ENCODE peak calls at places on chromosomes 2 and 18, in nine cellular contexts. V is Caco-2, C is heart left ventricle, M is HCT116, O is ascending aorta, F is H1, Y is fibroblast of mammary gland, X is lower lobe of right lung, I is mucosa of descending colon. N is an unnamed sample.

GRCh38 chr2:185316383-185316782 is 422.2 kb upstream of the FSIP2 start:
- DNase-seq in V (no peak), C (no peak), M (no peak), O (no peak), F (no peak), Y (no peak), X (no peak), I (no peak), N (no peak)

GRCh38 chr18:76979906-76980305 is 152.7 kb downstream of the MBP start:
- DNase-seq in V (no peak), C (no peak), M (no peak), O (peak), F (no peak), Y (no peak), X (no peak), I (no peak), N (no peak)

GRCh38 chr2:66387374-66387773 is 47.6 kb upstream of the MEIS1 start:
- DNase-seq in V (no peak), C (no peak), M (no peak), O (no peak), F (no peak), Y (no peak), X (no peak), I (no peak), N (no peak)

GRCh38 chr2:172552547-172553291 is 3.2 kb upstream of the PDK1 start:
- DNase-seq in V (no peak), C (no peak), M (no peak), O (no peak), F (no peak), Y (peak), X (no peak), I (no peak), N (peak)

GRCh38 chr2:60764736-60765534 is 8.9 kb downstream of the PAPOLG start:
- DNase-seq in V (no peak), C (no peak), M (no peak), O (no peak), F (no peak), Y (peak), X (no peak), I (no peak), N (peak)

GRCh38 chr2:138324068-138324771 is 177.3 kb upstream of the SPOPL start:
- DNase-seq in V (no peak), C (no peak), M (no peak), O (no peak), F (no peak), Y (no peak), X (no peak), I (no peak), N (no peak)

GRCh38 chr18:35508746-35509338 is 11.1 kb upstream of the INO80C start:
- DNase-seq in V (no peak), C (no peak), M (no peak), O (no peak), F (peak), Y (no peak), X (no peak), I (no peak), N (no peak)

GRCh38 chr2:121085801-121086200 is 199.2 kb downstream of the TFCP2L1 start:
- DNase-seq in V (no peak), C (no peak), M (no peak), O (no peak), F (no peak), Y (no peak), X (no peak), I (no peak), N (no peak)

GRCh38 chr2:217688494-217688893 is 314.3 kb downstream of the TNS1 start:
- DNase-seq in V (no peak), C (no peak), M (no peak), O (no peak), F (no peak), Y (no peak), X (no peak), I (no peak), N (no peak)

GRCh38 chr2:101442042-101442666 is 32.8 kb downstream of the RFX8 start:
- DNase-seq in V (no peak), C (no peak), M (no peak), O (no peak), F (no peak), Y (peak), X (no peak), I (no peak), N (no peak)

GRCh38 chr2:152611458-152612231 is 105.6 kb downstream of the PRPF40A start:
- DNase-seq in V (no peak), C (no peak), M (no peak), O (peak), F (no peak), Y (peak), X (no peak), I (peak), N (no peak)

GRCh38 chr2:27959496-27959895 is 69.0 kb downstream of the BABAM2 start:
- DNase-seq in V (no peak), C (no peak), M (no peak), O (no peak), F (no peak), Y (peak), X (no peak), I (peak), N (peak)

GRCh38 chr18:58221060-58221725 is 177.2 kb downstream of the NEDD4L start:
- DNase-seq in V (peak), C (no peak), M (peak), O (no peak), F (peak), Y (peak), X (peak), I (peak), N (peak)

GRCh38 chr2:152369176-152369860 is 34.3 kb downstream of the FMNL2 start:
- DNase-seq in V (no peak), C (no peak), M (no peak), O (no peak), F (no peak), Y (peak), X (no peak), I (no peak), N (no peak)

GRCh38 chr18:77105021-77105420 is 27.6 kb downstream of the MBP start:
- DNase-seq in V (no peak), C (no peak), M (no peak), O (no peak), F (no peak), Y (peak), X (no peak), I (no peak), N (no peak)

GRCh38 chr2:9753276-9753600 is 90.0 kb upstream of the TAF1B start:
- DNase-seq in V (no peak), C (no peak), M (peak), O (peak), F (no peak), Y (peak), X (no peak), I (peak), N (peak)

GRCh38 chr2:43361286-43361685 is 134.9 kb upstream of the ZFP36L2 start:
- DNase-seq in V (no peak), C (no peak), M (no peak), O (no peak), F (no peak), Y (peak), X (no peak), I (no peak), N (peak)

GRCh38 chr18:70490008-70490933 is 201.4 kb downstream of the SOCS6 start:
- DNase-seq in V (no peak), C (no peak), M (peak), O (no peak), F (no peak), Y (peak), X (no peak), I (peak), N (peak)

GRCh38 chr18:52874774-52875173 is 534.8 kb downstream of the DCC start:
- DNase-seq in V (no peak), C (no peak), M (no peak), O (no peak), F (no peak), Y (no peak), X (no peak), I (no peak), N (no peak)

GRCh38 chr2:36408198-36408703 is 52.7 kb downstream of the CRIM1 start:
- DNase-seq in V (no peak), C (peak), M (no peak), O (no peak), F (peak), Y (no peak), X (no peak), I (no peak), N (peak)

GRCh38 chr18:3012306-3012919 is 531 bp downstream of the LPIN2 start:
- DNase-seq in V (no peak), C (peak), M (no peak), O (peak), F (peak), Y (peak), X (no peak), I (peak), N (no peak)

DNA sequence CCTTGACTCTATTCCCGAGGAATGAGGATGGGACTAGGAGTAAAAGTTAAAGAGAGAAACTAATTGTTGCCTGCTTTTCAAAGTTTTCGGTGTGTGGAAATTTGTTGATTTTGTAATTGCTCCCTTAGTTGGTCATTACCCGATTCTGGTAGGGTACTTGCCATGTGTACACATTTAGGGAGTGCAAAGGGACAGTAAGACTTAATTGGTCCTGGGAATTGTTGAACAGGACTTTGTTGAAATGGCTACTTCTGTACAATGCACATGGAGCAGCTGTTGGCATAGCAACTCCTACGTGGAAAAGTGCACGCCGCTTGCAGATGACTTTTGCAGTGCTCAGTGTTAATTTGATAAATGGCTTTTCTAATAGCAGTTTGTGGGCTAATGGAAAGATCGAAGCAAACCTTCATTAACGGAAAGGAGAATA is 22.9 kb downstream of the EPAS1 start:
- DNase-seq in V (no peak), C (no peak), M (no peak), O (no peak), F (no peak), Y (no peak), X (no peak), I (no peak), N (no peak)
- H3K4me3 ChIP-seq in V (no peak), C (no peak), M (no peak), O (peak), F (no peak), Y (no peak), X (peak), I (no peak), N (no peak)

DNA sequence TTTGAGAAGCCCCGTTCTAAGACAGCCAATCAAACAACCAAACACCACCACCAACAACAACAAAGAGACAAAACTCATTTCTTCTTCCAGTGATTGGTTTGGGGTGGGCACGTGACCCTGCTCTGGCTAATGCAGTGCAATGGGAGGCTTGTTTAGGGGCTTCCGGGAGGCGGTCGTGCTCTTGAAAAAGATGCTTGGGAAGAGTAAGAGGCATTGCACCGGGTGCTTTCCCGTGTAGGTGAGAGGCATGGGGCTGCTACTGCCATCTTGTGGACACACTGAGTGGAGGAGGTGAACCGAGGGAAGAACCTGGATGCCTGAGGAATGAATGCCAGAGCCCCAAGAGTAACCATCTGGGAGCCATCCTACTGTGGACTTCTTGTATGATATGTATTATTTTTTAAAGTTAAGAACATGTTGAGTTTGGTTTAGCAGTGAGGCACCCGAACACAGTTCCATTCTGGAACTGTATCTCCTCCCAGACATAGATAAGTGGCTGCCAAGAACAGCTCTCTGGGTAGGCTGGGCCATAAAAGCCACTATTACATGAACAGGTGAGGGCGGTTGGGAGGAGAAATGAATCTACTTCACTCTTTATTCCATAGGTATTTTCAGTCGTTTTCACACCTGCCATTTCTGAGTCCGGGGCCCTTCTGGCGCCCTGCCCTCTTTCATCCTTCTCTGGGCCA is 19.1 kb upstream of the ARHGAP25 start:
- DNase-seq in V (peak), C (no peak), M (peak), O (no peak), F (peak), Y (peak), X (peak), I (peak), N (peak)
- TF ChIP-seq CTCF in V (peak), C (peak), M (peak), O (peak), F (peak), Y (peak), X (peak), I (peak), N (peak)

GRCh38 chr2:201887851-201888451 is 81.6 kb downstream of the CDK15 start:
- DNase-seq in V (no peak), C (no peak), M (no peak), O (no peak), F (no peak), Y (no peak), X (no peak), I (no peak), N (no peak)
- H3K4me3 ChIP-seq in V (no peak), C (no peak), M (no peak), O (peak), F (peak), Y (no peak), X (peak), I (no peak), N (peak)

GRCh38 chr2:57759131-57759530 is 287.5 kb upstream of the VRK2 start:
- DNase-seq in V (no peak), C (no peak), M (no peak), O (no peak), F (no peak), Y (no peak), X (no peak), I (no peak), N (peak)

GRCh38 chr2:57758686-57759085 is 287.9 kb upstream of the VRK2 start:
- DNase-seq in V (no peak), C (no peak), M (no peak), O (no peak), F (no peak), Y (no peak), X (no peak), I (no peak), N (peak)

GRCh38 chr2:57760448-57760847 is 286.2 kb upstream of the VRK2 start:
- DNase-seq in V (no peak), C (no peak), M (no peak), O (no peak), F (no peak), Y (no peak), X (no peak), I (no peak), N (no peak)

DNA sequence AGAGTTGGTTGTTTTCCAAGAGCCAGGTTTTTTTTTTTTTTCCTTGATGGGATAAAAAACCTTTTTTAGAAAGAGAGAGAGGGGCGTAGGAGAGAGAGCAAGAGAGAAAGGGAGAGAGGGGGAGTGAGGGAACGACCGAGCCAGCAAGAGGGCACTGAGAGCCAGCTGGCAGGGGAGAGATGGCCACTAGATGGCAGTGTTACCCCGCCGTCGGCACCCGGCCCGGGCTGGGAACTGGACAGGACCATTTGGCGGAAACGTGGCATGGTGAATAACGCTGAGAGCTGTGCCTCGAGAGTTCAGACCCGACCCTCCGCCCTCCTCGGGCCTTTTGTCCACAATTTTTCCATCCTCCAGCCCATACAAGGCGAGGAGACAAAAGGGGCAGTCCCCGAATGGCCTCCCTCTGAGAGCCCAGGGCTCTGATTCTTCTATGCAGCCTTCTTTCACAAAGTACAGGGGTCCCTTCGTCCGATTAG is 286.7 kb upstream of the VRK2 start:
- DNase-seq in V (peak), C (peak), M (peak), O (peak), F (peak), Y (peak), X (peak), I (peak), N (peak)
- TF ChIP-seq CTCF in V (peak), C (peak), M (peak), O (peak), F (peak), Y (peak), X (peak), I (peak), N (peak)

DNA sequence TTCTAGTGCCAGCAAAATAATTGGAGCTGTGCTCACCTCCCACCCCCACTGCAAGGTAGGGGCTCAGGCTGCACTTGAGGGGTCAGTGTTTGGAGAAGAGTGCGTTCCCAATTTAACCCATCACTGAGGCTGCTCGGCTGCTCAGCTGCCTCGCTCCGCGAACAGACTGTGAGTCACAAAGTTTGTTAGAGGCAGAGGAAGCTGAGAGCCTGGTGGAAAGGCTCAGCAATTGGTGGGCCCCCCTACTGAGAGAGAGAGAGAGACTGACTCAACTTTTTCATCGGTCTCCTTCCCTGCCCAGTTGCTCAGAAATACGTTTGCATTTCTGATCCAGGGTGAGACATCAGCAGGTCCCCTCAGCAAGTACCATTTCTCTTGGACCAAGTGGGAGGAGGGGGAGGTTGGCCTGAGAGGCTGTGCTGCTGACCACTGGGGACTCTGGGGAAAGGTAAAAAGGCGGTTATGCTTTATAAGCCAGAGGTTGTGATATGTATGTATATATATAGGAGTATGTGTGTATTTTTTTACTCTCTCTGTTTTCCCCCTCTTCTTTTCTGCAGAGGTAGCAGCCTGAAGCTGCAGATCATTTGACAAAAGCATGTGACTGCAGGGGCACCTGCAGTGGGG is 1.5 kb downstream of the EFR3B start:
- DNase-seq in V (no peak), C (no peak), M (no peak), O (no peak), F (peak), Y (peak), X (no peak), I (no peak), N (peak)
- H3K4me3 ChIP-seq in V (peak), C (peak), M (no peak), O (peak), F (peak), Y (peak), X (peak), I (no peak), N (peak)

DNA sequence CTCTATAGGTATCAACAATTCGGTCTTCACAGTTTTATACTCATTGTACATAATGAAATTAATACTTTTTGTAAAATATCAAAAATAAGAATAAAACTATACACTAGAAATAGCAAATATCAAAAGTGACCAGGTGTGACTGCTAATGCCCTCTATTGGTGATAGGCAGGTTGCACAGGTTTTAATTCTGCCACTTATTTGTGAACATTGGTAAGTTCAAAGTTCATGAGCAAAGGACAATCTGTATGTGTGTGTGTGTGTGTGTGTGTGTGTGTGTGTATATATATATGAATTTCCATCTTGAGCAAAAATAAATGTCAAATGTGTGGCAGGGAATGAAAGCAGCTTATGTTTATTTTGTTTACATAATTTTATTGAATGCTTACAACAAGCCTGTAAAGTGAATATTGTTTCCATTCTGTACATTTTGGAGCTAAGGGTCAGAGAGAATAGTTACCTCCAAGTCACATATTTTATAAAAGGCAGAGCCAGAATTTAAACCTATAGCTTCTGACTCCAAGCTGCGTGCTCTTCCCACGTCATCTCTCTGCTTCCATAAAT is 537.4 kb downstream of the CPS1 start:
- DNase-seq in V (no peak), C (no peak), M (peak), O (no peak), F (no peak), Y (peak), X (no peak), I (peak), N (no peak)
- TF ChIP-seq CTCF in V (no peak), C (no peak), M (peak), O (peak), F (no peak), Y (peak), X (no peak), I (no peak), N (peak)

DNA sequence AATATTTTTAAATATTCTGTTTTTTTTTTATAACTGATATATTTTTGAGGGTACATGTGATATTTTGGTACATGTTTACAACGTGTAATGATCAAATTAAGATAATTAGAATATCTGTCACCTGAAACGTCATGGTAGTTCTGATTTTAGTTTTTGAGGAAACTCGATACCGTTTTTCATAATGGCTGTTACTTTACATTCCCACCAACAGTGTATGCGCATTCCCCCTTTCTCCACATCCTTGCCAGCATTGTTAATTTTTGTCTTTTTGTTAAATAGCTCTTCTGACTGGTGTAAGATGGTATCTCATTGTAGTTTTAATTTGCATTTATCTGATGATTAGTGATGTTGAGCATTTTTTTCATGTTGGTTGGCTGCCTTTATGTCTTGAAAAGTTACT is 206.8 kb upstream of the STON1 start:
- DNase-seq in V (no peak), C (no peak), M (no peak), O (no peak), F (no peak), Y (no peak), X (no peak), I (no peak), N (no peak)
- H3K4me3 ChIP-seq in V (no peak), C (no peak), M (no peak), O (no peak), F (no peak), Y (no peak), X (no peak), I (no peak), N (no peak)